ENCODE peak calls at places on chromosomes 5 and 9, in nine cellular contexts. D is NCI-H2171, J is non-pigmented ciliary epithelial cell, P is HS-5, Q is GM12892, G is amniotic stem cell, X is GM13977, C is NCI-H748 treated with DMSO at 0.1 percent for 48 hours, Y is globus pallidus. S is an unnamed sample.

GRCh38 chr9:106697390-106697789 is 165.6 kb upstream of the ZNF462 start:
- DNase-seq in X (no peak), D (peak), C (no peak), P (no peak), J (no peak), Q (no peak), G (no peak), Y (no peak), S (no peak)

GRCh38 chr5:82422751-82423181 is 144.6 kb upstream of the RPS23 start:
- DNase-seq in J (no peak), Q (no peak), G (no peak), D (no peak), Y (no peak), X (no peak), C (no peak), P (no peak), S (no peak)

GRCh38 chr9:27371382-27371781 is 74.4 kb upstream of the EQTN start:
- DNase-seq in P (no peak), J (no peak), D (no peak), Y (no peak), C (no peak), Q (no peak), G (no peak), X (no peak), S (no peak)

GRCh38 chr5:157290156-157290980 is 24.4 kb downstream of the CYFIP2 start:
- DNase-seq in J (peak), P (peak), Q (no peak), G (no peak), Y (no peak), D (no peak), C (no peak), X (no peak), S (no peak)

GRCh38 chr5:157533011-157533481 is 42.5 kb downstream of the ADAM19 start:
- DNase-seq in P (no peak), G (no peak), J (no peak), X (no peak), D (no peak), Y (no peak), C (no peak), Q (no peak), S (no peak)

GRCh38 chr5:79287907-79288306 is 52.0 kb downstream of the JMY start:
- DNase-seq in D (no peak), Y (no peak), G (no peak), C (no peak), J (no peak), P (no peak), X (no peak), Q (no peak), S (no peak)

GRCh38 chr9:114347675-114348074 is 18.0 kb downstream of the ORM2 start:
- DNase-seq in G (no peak), D (no peak), J (no peak), X (no peak), C (no peak), Y (peak), P (no peak), Q (no peak), S (peak)

GRCh38 chr5:170971-171800 is 20.1 kb upstream of the LRRC14B start:
- DNase-seq in J (no peak), Q (peak), G (no peak), D (no peak), Y (no peak), X (no peak), C (no peak), P (no peak), S (no peak)

GRCh38 chr5:168407222-168407621 is 79.0 kb upstream of the RARS1 start:
- DNase-seq in X (no peak), P (no peak), G (no peak), Y (no peak), J (no peak), C (no peak), Q (no peak), D (no peak), S (no peak)

GRCh38 chr5:154078305-154078704 is 39.5 kb downstream of the MFAP3 start:
- DNase-seq in X (no peak), J (no peak), C (peak), P (no peak), G (no peak), D (no peak), Q (no peak), Y (no peak), S (no peak)

GRCh38 chr5:32942225-32942989 is 231.3 kb downstream of the NPR3 start:
- DNase-seq in Q (no peak), J (no peak), D (no peak), X (peak), Y (no peak), P (no peak), G (no peak), C (peak), S (no peak)

GRCh38 chr5:79130781-79131180 is 19.2 kb downstream of the BHMT start:
- DNase-seq in G (no peak), P (no peak), Q (no peak), X (no peak), Y (no peak), C (no peak), J (no peak), D (no peak), S (no peak)